ENCODE peak calls at places on chromosomes 5 and 9, in six cellular contexts. One of them, this sample, is unnamed.
A peak's percentile ranks its signal among the peaks of the same experiment; 100 is the strongest.

GRCh38 chr9:105413486-105414068 is 34.3 kb upstream of the FSD1L start:
- DNase-seq in GM12878: no peak
- DNase-seq in HepG2: peak; percentile 47
- DNase-seq in HCT116: peak; percentile 33
- DNase-seq in H1: no peak
- DNase-seq in K562: no peak
- DNase-seq in this sample: peak; percentile 43

GRCh38 chr9:6686396-6686795 is 40.9 kb upstream of the GLDC start:
- DNase-seq in GM12878: no peak
- DNase-seq in HepG2: peak; percentile 44
- DNase-seq in HCT116: no peak
- DNase-seq in H1: no peak
- DNase-seq in K562: no peak
- DNase-seq in this sample: no peak

GRCh38 chr5:73037545-73037944 is 81.7 kb downstream of the FCHO2 start:
- DNase-seq in GM12878: no peak
- DNase-seq in HepG2: no peak
- DNase-seq in HCT116: no peak
- DNase-seq in H1: no peak
- DNase-seq in K562: no peak
- DNase-seq in this sample: no peak

GRCh38 chr9:124038239-124038638 is 26.7 kb downstream of the LHX2 start:
- DNase-seq in GM12878: no peak
- DNase-seq in HepG2: no peak
- DNase-seq in HCT116: no peak
- DNase-seq in H1: no peak
- DNase-seq in K562: no peak
- DNase-seq in this sample: no peak

GRCh38 chr5:59773286-59773685 is 120.2 kb downstream of the PDE4D start:
- DNase-seq in GM12878: no peak
- DNase-seq in HepG2: no peak
- DNase-seq in HCT116: no peak
- DNase-seq in H1: no peak
- DNase-seq in K562: no peak
- DNase-seq in this sample: no peak

GRCh38 chr5:173825215-173825865 is 62.8 kb upstream of the CPEB4 start:
- DNase-seq in GM12878: no peak
- DNase-seq in HepG2: peak; percentile 31
- DNase-seq in HCT116: no peak
- DNase-seq in H1: no peak
- DNase-seq in K562: no peak
- DNase-seq in this sample: no peak

GRCh38 chr9:21552244-21552825 is 70.2 kb upstream of the IFNE start:
- DNase-seq in GM12878: no peak
- DNase-seq in HepG2: no peak
- DNase-seq in HCT116: no peak
- DNase-seq in H1: no peak
- DNase-seq in K562: no peak
- DNase-seq in this sample: no peak

GRCh38 chr9:13646500-13646899 is 367.0 kb upstream of the MPDZ start:
- DNase-seq in GM12878: no peak
- DNase-seq in HepG2: no peak
- DNase-seq in HCT116: no peak
- DNase-seq in H1: no peak
- DNase-seq in K562: no peak
- DNase-seq in this sample: no peak

GRCh38 chr5:160390787-160391696 is 8.8 kb downstream of the FAM200C start:
- DNase-seq in GM12878: no peak
- DNase-seq in HepG2: peak; percentile 23
- DNase-seq in HCT116: no peak
- DNase-seq in H1: no peak
- DNase-seq in K562: no peak
- DNase-seq in this sample: no peak

GRCh38 chr5:164809831-164810230 is 1304.4 kb downstream of the MAT2B start:
- DNase-seq in GM12878: no peak
- DNase-seq in HepG2: no peak
- DNase-seq in HCT116: no peak
- DNase-seq in H1: no peak
- DNase-seq in K562: no peak
- DNase-seq in this sample: no peak
- TF ChIP-seq ZNF274 in GM12878: no peak
- TF ChIP-seq ZNF274 in HepG2: no peak
- TF ChIP-seq ZNF274 in HCT116: no peak
- TF ChIP-seq ZNF274 in H1: no peak
- TF ChIP-seq ZNF274 in K562: no peak
- TF ChIP-seq ZNF274 in this sample: no peak

GRCh38 chr9:121285835-121286687 is 18.1 kb downstream of the GSN start:
- DNase-seq in GM12878: no peak
- DNase-seq in HepG2: no peak
- DNase-seq in HCT116: peak; percentile 64
- DNase-seq in H1: no peak
- DNase-seq in K562: peak; percentile 37
- DNase-seq in this sample: no peak

GRCh38 chr9:121286688-121286972 is 18.7 kb downstream of the GSN start:
- DNase-seq in GM12878: no peak
- DNase-seq in HepG2: no peak
- DNase-seq in HCT116: no peak
- DNase-seq in H1: no peak
- DNase-seq in K562: no peak
- DNase-seq in this sample: no peak

GRCh38 chr9:121288557-121288873 is 20.6 kb downstream of the GSN start:
- DNase-seq in GM12878: no peak
- DNase-seq in HepG2: no peak
- DNase-seq in HCT116: no peak
- DNase-seq in H1: no peak
- DNase-seq in K562: no peak
- DNase-seq in this sample: no peak

GRCh38 chr9:121288874-121289553 is 21.1 kb downstream of the GSN start:
- DNase-seq in GM12878: no peak
- DNase-seq in HepG2: peak; percentile 83
- DNase-seq in HCT116: no peak
- DNase-seq in H1: no peak
- DNase-seq in K562: no peak
- DNase-seq in this sample: peak; percentile 82

DNA sequence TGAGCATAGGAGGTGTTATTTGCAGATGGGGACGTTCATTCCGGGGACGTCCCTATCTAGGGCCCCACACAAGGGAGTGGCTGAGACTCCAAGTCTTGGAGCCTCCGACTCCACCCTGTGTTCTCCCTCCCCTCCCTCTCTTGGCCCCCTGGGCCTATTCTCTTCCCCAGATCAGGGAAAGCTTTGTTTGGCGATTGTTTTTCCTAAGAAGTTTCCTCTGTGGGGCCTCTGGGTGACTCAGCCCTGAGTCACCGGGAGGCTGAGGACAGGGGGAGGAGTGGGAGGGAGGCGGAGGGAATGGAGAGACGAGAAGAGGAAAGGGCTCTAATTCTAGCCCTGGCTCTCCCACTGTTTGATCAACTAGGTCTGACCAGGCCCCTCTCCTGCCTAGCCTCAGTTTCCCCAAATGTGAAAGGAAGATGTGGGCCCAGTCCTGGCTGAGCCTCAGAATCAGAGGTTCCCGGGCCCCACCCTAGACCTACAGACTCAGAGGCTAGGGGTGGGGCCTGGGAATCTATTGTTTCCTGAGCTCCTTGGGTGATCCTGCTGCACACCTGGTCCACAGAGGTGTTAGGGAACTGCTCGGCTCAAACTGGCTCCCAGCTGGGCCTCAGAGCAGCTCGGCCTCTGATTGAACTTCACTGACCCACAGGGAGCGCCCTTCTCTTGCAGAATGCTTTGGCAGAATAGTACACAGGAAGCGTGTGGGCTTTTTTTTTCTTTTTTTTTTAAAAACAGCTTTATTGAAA is 19.2 kb downstream of the GSN start:
- DNase-seq in GM12878: no peak
- DNase-seq in HepG2: peak; percentile 86
- DNase-seq in HCT116: peak; percentile 98
- DNase-seq in H1: peak; percentile 88
- DNase-seq in K562: peak; percentile 90
- DNase-seq in this sample: peak; percentile 92
- H3K4me1 ChIP-seq in GM12878: no peaks in the 10 kb centered on the region
- H3K4me1 ChIP-seq in HepG2: peaks cover 88% of the 10 kb centered on the region
- H3K4me1 ChIP-seq in HCT116: peaks cover 81% of the 10 kb centered on the region
- H3K4me1 ChIP-seq in H1: peaks cover 36% of the 10 kb centered on the region
- H3K4me1 ChIP-seq in K562: peaks cover 72% of the 10 kb centered on the region
- H3K4me1 ChIP-seq in this sample: peaks cover 45% of the 10 kb centered on the region

DNA sequence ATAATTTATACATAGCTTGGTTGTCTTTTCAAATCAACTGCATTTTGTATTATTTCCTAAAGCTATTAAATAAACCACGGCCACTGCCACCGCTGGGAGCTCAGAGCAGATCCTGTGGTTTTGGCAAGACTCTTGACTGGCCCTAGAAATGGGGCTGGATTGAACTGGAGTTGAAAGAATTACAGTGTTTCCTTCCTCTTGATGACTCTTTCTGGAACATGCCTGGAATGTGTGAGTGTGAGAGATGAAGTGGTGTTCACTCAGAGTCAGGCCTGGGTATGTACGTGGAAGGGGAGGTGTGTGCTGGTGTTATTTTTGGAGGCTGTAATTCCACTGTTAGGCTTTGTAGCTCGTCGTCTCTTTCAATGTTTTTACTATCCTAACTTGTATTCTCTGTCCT is 45.9 kb downstream of the TEK start:
- DNase-seq in GM12878: no peak
- DNase-seq in HepG2: no peak
- DNase-seq in HCT116: no peak
- DNase-seq in H1: no peak
- DNase-seq in K562: no peak
- DNase-seq in this sample: no peak
- TF ChIP-seq YY1 in GM12878: no peak
- TF ChIP-seq YY1 in HepG2: no peak
- TF ChIP-seq YY1 in HCT116: no peak
- TF ChIP-seq YY1 in H1: no peak
- TF ChIP-seq YY1 in K562: no peak
- TF ChIP-seq YY1 in this sample: no peak

DNA sequence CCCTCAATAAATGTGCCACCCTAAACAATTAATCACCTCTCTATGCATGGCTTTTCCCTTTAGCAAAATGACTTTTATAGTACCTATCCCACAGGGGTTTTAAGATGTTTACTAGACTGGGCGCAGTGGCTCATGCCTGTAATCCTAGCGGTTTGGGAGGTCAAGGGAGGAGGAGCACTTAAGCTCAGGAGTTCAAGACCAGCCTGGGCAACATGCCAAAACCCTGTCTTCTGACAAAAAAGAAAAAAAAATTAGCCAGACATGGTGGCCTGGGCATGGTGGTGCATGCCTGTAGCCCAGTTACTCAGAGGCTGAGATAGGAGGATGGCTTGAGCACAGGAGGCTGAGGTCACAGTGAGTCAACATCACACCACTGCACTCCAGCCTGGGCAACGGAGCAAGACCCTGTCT is 13.5 kb downstream of the SH3TC2 start:
- DNase-seq in GM12878: no peak
- DNase-seq in HepG2: peak; percentile 47
- DNase-seq in HCT116: no peak
- DNase-seq in H1: no peak
- DNase-seq in K562: no peak
- DNase-seq in this sample: no peak
- TF ChIP-seq ZNF274 in GM12878: no peak
- TF ChIP-seq ZNF274 in HepG2: no peak
- TF ChIP-seq ZNF274 in HCT116: no peak
- TF ChIP-seq ZNF274 in H1: no peak
- TF ChIP-seq ZNF274 in K562: no peak
- TF ChIP-seq ZNF274 in this sample: no peak

DNA sequence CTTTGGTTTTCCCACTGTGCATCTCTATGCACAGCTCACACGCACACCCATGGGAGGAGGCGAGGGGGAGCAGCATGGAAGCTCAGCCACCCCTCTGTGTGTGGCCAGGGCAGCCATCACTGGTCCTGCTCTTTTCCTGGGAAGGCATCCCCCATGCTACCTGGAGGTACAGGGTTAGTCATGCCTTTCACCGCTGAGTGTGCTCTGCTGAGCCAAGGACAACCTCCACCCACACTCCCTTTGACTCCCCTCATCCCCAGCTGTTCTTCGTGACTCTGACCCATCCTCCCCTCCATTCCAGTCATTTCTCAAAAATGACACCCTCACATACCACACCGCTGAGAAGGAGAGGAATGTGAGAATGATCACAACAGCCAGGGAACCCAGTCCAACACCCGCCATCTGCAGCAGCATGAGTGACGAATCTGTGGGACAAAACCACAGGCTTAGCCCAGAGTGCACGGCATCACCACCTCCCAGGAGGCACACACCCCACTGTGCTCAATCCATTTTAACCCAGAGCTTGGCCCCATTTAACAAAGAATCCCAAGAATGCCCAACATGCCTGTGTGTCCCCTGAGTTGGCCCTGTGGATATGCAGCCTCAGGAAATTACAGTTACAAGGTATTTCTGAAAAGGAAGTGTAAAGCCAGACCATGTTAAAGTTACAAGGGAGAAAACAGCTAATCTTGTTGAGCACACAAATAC is 133.4 kb downstream of the SUSD1 start:
- DNase-seq in GM12878: no peak
- DNase-seq in HepG2: peak; percentile 21
- DNase-seq in HCT116: peak; percentile 81
- DNase-seq in H1: peak; percentile 87
- DNase-seq in K562: no peak
- DNase-seq in this sample: peak; percentile 66
- H3K4me1 ChIP-seq in GM12878: peaks cover 23% of the 10 kb centered on the region
- H3K4me1 ChIP-seq in HepG2: no peaks in the 10 kb centered on the region
- H3K4me1 ChIP-seq in HCT116: peaks cover 75% of the 10 kb centered on the region
- H3K4me1 ChIP-seq in H1: peaks cover 7% of the 10 kb centered on the region
- H3K4me1 ChIP-seq in K562: no peaks in the 10 kb centered on the region
- H3K4me1 ChIP-seq in this sample: peaks cover 5% of the 10 kb centered on the region

This sample was measured in NT2/D1.